ENCODE peak calls at places on chromosomes 2 and 18, in nine cellular contexts. J is activated CD4-positive, CD25-positive, alpha-beta regulatory T cell treated with anti-CD3 and anti-CD28 coated beads, Interleukin-2, amount 50 U/mL, for 72 hours; L is stimulated activated CD4-positive, alpha-beta T cell treated with anti-CD3 and anti-CD28 coated beads, TNF-alpha, amount 100 ng/mL, for 4 hours; G is IMR-90; H is pancreas; S is activated CD4-positive, alpha-beta T cell treated with anti-CD3 and anti-CD28 coated beads for 24 hours; C is sigmoid colon; N is AG20443; T is activated CD8-positive, alpha-beta memory T cell treated with anti-CD3 and anti-CD28 coated beads for 24 hours. Y is an unnamed sample.

GRCh38 chr2:40488101-40488598 is 36.3 kb upstream of the SLC8A1 start:
- DNase-seq in H (no peak), C (no peak), S (no peak), T (no peak), J (no peak), N (peak), G (peak), L (no peak), Y (peak)

GRCh38 chr2:122191331-122191730 is 435.9 kb downstream of the TSN start:
- DNase-seq in N (peak), J (no peak), H (no peak), L (no peak), T (no peak), C (no peak), G (no peak), S (no peak), Y (peak)

GRCh38 chr2:17084882-17085281 is 419.2 kb upstream of the CYRIA start:
- DNase-seq in G (no peak), H (no peak), C (no peak), L (no peak), N (no peak), T (no peak), S (no peak), J (no peak), Y (peak)

GRCh38 chr2:9297807-9298206 is 91.2 kb downstream of the ASAP2 start:
- DNase-seq in H (no peak), T (no peak), L (no peak), S (no peak), J (no peak), N (no peak), G (no peak), C (no peak), Y (no peak)

GRCh38 chr18:26470011-26470637 is 78.2 kb downstream of the KCTD1 start:
- DNase-seq in L (no peak), C (no peak), S (no peak), T (no peak), H (no peak), G (peak), J (no peak), N (no peak), Y (no peak)

GRCh38 chr2:109419960-109420370 is 193.8 kb downstream of the SEPTIN10 start:
- DNase-seq in S (no peak), L (no peak), T (no peak), H (no peak), G (peak), N (peak), J (no peak), C (no peak), Y (no peak)

GRCh38 chr2:23029111-23029510 is 355.9 kb upstream of the KLHL29 start:
- DNase-seq in G (no peak), S (no peak), J (no peak), C (no peak), L (no peak), N (no peak), H (no peak), T (no peak), Y (no peak)

GRCh38 chr2:159903404-159904126 is 105.6 kb upstream of the CD302 start:
- DNase-seq in S (no peak), H (peak), T (peak), C (no peak), N (peak), G (no peak), J (peak), L (peak), Y (no peak)

GRCh38 chr2:141055526-141055925 is 1075.3 kb downstream of the LRP1B start:
- DNase-seq in L (no peak), N (peak), C (no peak), H (no peak), T (no peak), S (no peak), J (no peak), G (peak), Y (peak)

GRCh38 chr2:62998949-62999348 is 51.7 kb upstream of the OTX1 start:
- DNase-seq in T (no peak), G (peak), L (no peak), S (no peak), C (no peak), J (no peak), H (no peak), N (no peak), Y (no peak)